ENCODE peak calls at places on chromosomes 2 and 18, in four cellular contexts. F, X, Z and H are unnamed samples.

GRCh38 chr18:9738266-9738969 is 30.3 kb downstream of the RAB31 start:
- DNase-seq in F (no peak), X (no peak), Z (no peak), H (no peak)

GRCh38 chr2:37472959-37473358 is 128.5 kb downstream of the QPCT start:
- DNase-seq in F (no peak), X (no peak), Z (no peak), H (no peak)

GRCh38 chr18:45619062-45619825 is 4.0 kb downstream of the SLC14A2 start:
- DNase-seq in F (no peak), X (peak; percentile 58), Z (no peak), H (peak; percentile 70)

GRCh38 chr2:232506713-232507112 is 13.5 kb upstream of the PRSS56 start:
- DNase-seq in F (no peak), X (no peak), Z (no peak), H (no peak)

GRCh38 chr2:208820289-208820688 is 413.7 kb downstream of the PTH2R start:
- DNase-seq in F (no peak), X (no peak), Z (no peak), H (no peak)

GRCh38 chr18:51537487-51537886 is 340.0 kb upstream of the MEX3C start:
- DNase-seq in F (no peak), X (peak; percentile 56), Z (no peak), H (peak; percentile 68)

GRCh38 chr18:3593381-3593903 is 143.5 kb downstream of the TGIF1 start:
- DNase-seq in F (no peak), X (peak; percentile 59), Z (peak; percentile 52), H (peak; percentile 85)

GRCh38 chr18:74817576-74817975 is 219.9 kb downstream of the ZNF407 start:
- DNase-seq in F (no peak), X (no peak), Z (no peak), H (no peak)

GRCh38 chr18:61893971-61894750 is 1.4 kb upstream of the RNF152 start:
- DNase-seq in F (peak; percentile 42), X (peak; percentile 87), Z (peak; percentile 76), H (peak; percentile 85)

GRCh38 chr2:144489315-144489920 is 30.5 kb downstream of the ZEB2 start:
- DNase-seq in F (no peak), X (no peak), Z (no peak), H (no peak)

GRCh38 chr2:107007927-107008326 is 122.0 kb upstream of the ST6GAL2 start:
- DNase-seq in F (no peak), X (no peak), Z (no peak), H (no peak)

GRCh38 chr18:22189431-22189830 is 20.0 kb downstream of the GATA6 start:
- DNase-seq in F (no peak), X (no peak), Z (no peak), H (no peak)

GRCh38 chr18:62950246-62950645 is 234.9 kb downstream of the PHLPP1 start:
- DNase-seq in F (no peak), X (no peak), Z (no peak), H (no peak)

GRCh38 chr2:2850891-2851290 is 519.8 kb upstream of the MYT1L start:
- DNase-seq in F (no peak), X (no peak), Z (no peak), H (no peak)

GRCh38 chr2:64101141-64101591 is 43.1 kb downstream of the PELI1 start:
- DNase-seq in F (no peak), X (no peak), Z (no peak), H (no peak)

GRCh38 chr2:43142921-43143438 is 83.4 kb downstream of the ZFP36L2 start:
- DNase-seq in F (no peak), X (peak; percentile 18), Z (peak; percentile 61), H (no peak)
- H3K4me1 ChIP-seq in F (peaks cover 23% of the 10 kb centered on the region), X (peaks cover 33% of the 10 kb centered on the region), Z (peaks cover 74% of the 10 kb centered on the region), H (peaks cover 6% of the 10 kb centered on the region)

GRCh38 chr2:200272320-200272719 is 34.2 kb upstream of the SPATS2L start:
- DNase-seq in F (no peak), X (no peak), Z (no peak), H (no peak)

GRCh38 chr2:200274116-200275075 is 32.1 kb upstream of the SPATS2L start:
- DNase-seq in F (no peak), X (no peak), Z (no peak), H (no peak)

GRCh38 chr2:200278694-200279316 is 27.7 kb upstream of the SPATS2L start:
- DNase-seq in F (no peak), X (no peak), Z (no peak), H (no peak)

GRCh38 chr2:200276472-200276871 is 30.0 kb upstream of the SPATS2L start:
- DNase-seq in F (no peak), X (no peak), Z (no peak), H (no peak)

GRCh38 chr2:200275281-200276103 is 31.0 kb upstream of the SPATS2L start:
- DNase-seq in F (no peak), X (no peak), Z (no peak), H (no peak)
- H3K4me1 ChIP-seq in F (no peaks in the 10 kb centered on the region), X (no peaks in the 10 kb centered on the region), Z (no peaks in the 10 kb centered on the region), H (no peaks in the 10 kb centered on the region)

DNA sequence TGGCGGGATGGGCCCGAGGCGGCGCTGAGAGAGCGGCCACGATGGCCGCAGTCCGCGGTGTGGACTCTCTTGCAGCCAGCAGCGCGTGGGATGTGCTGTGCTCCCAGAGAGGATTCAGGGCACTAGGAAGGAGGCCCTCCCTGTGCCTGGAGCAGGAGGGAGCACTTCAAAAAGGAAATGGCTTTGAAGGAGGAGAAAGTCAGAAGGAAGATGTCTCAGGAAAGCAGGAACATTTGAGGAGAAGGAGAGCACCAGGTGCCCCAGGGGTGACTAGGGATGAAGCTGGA is 4.1 kb downstream of the LOXL3 start:
- DNase-seq in F (no peak), X (no peak), Z (no peak), H (no peak)
- H3K4me1 ChIP-seq in F (peaks cover 23% of the 10 kb centered on the region), X (peaks cover 31% of the 10 kb centered on the region), Z (peaks cover 12% of the 10 kb centered on the region), H (peaks cover 22% of the 10 kb centered on the region)

DNA sequence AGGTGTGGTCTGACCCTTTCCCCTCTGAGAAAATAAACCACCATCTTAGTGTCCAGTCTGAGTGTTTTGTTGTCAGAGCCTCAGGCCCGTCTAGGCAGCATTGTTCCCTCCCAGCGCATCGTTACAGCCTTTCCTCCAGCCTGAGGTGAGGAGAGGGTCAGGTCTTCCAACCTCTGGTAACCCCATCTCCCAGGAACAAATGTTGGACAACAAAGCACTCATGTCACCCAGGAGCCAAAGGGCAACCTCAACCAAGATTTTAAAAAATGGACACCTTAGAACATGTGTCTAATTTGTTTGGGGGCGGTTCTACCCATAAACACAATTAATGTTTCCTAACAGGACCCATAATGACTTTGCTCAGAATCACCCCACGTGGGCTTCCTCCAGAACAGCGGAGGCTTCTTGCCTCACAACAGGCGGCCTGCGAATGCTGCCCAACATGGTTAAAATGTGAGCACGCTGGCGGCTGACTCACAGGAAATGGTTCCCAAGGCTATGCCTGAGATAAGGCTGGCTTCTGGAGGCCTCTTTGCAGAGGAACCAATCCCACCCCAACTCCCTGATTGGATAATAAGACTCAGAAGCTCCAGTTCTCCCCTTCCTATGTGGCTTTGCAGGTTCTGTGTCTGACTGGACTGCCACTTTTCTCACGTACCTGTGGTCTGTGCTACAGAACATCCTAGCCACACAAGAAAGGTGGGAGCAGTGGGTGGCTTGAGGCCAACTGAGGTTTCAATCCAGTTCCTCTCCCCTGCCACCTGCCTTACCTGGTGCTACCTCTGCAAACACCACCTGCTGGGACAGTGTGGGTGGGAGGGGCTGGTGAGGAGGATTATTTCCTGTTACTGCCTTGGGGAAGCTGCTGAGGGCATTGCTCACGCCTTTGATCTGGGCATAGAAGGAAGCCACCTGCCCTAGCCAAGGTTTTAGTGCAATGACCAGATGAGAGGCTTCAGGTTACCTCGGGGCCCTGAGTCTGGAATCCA is 108.8 kb downstream of the B3GNT2 start:
- DNase-seq in F (peak; percentile 13), X (peak; percentile 74), Z (peak; percentile 76), H (peak; percentile 37)
- H3K4me1 ChIP-seq in F (peaks cover 79% of the 10 kb centered on the region), X (peaks cover 73% of the 10 kb centered on the region), Z (peaks cover 76% of the 10 kb centered on the region), H (peaks cover under 1% of the 10 kb centered on the region)

DNA sequence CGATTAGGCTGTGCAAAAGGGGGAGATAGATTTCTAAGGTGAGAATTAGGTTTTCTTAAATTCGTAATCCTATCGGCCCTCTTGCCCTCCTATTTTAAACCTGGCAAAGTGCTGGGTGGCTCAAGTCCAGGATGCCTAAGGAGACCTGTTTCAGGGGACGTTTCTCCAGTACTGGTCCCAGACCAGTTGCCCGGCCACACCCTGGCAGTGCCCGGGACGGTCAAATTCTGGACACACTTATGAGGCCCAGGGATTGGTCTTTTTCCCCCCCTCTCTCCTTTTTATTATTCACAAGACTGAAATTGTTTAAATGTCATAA is 3.2 kb downstream of the GBX2 start:
- DNase-seq in F (no peak), X (no peak), Z (no peak), H (no peak)
- H3K4me1 ChIP-seq in F (no peaks in the 10 kb centered on the region), X (peaks cover 41% of the 10 kb centered on the region), Z (no peaks in the 10 kb centered on the region), H (peaks cover 15% of the 10 kb centered on the region)

GRCh38 chr2:61438670-61439069 is 32.2 kb downstream of the USP34 start:
- DNase-seq in F (no peak), X (no peak), Z (no peak), H (no peak)

GRCh38 chr2:61439241-61440002 is 31.5 kb downstream of the USP34 start:
- DNase-seq in F (no peak), X (peak; percentile 86), Z (no peak), H (no peak)

GRCh38 chr2:61448229-61448628 is 22.7 kb downstream of the USP34 start:
- DNase-seq in F (no peak), X (no peak), Z (no peak), H (no peak)

GRCh38 chr2:61443342-61444041 is 27.4 kb downstream of the USP34 start:
- DNase-seq in F (no peak), X (no peak), Z (no peak), H (no peak)
- H3K4me1 ChIP-seq in F (peaks cover 26% of the 10 kb centered on the region), X (peaks cover 52% of the 10 kb centered on the region), Z (peaks cover 20% of the 10 kb centered on the region), H (peaks cover 4% of the 10 kb centered on the region)

GRCh38 chr2:30354150-30354549 is 92.9 kb upstream of the LCLAT1 start:
- DNase-seq in F (no peak), X (no peak), Z (no peak), H (no peak)
- H3K4me1 ChIP-seq in F (no peaks in the 10 kb centered on the region), X (peaks cover 15% of the 10 kb centered on the region), Z (no peaks in the 10 kb centered on the region), H (no peaks in the 10 kb centered on the region)

DNA sequence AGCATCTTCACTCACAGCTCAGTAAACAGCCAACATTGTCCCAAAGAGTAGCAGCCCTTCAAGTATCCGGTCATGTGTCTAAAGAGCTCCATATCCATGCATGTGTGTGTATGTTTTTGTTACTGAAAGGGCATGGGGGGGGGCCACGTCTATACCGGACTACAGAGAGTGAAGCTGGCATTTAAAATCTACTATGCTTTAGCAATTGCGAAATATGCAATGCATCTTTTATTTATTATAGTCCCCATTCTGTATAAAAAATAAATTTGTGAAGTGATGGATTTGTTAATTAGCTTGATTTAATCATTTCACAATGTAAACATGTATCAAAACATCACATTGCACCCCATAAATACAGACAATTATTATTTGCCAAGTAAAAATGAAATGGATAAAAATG is 149.4 kb upstream of the ID2 start:
- DNase-seq in F (no peak), X (no peak), Z (no peak), H (no peak)
- H3K4me1 ChIP-seq in F (no peaks in the 10 kb centered on the region), X (peaks cover 42% of the 10 kb centered on the region), Z (peaks cover 13% of the 10 kb centered on the region), H (peaks cover 10% of the 10 kb centered on the region)

DNA sequence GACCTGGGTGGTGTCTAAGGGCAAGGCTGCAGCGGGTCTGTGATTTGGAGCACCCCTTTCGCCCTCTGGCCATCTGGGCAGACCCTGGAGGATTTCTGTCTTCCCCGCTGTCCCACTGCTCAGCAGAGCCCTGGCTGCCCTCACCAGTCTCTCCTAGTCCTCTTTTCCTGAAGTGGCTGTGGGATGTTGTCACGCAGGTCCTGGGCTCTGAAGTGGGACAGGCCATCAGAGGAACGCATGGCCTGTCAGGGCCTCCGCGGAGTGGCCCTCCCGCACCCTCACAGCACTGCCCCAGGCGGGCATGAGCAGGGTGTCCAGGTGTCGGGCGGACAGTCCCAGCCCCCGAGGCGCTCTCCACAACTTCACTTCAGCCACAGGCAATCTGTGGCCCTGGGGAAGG is 1.1 kb upstream of the TMEM185B start:
- DNase-seq in F (no peak), X (no peak), Z (no peak), H (no peak)
- H3K4me1 ChIP-seq in F (peaks cover 34% of the 10 kb centered on the region), X (peaks cover 32% of the 10 kb centered on the region), Z (peaks cover 35% of the 10 kb centered on the region), H (peaks cover 27% of the 10 kb centered on the region)